ENCODE peak calls at places on chromosomes 13 and 19, in six cellular contexts. N, X, H, K, Q and A are unnamed samples. For H3K27me3, the result is how much of the 10 kb centered on the place peaks cover.

GRCh38 chr13:35797946-35798345 is 321.5 kb upstream of the MAB21L1 start:
- DNase-seq in N (no peak), X (no peak), H (peak), K (no peak), Q (no peak), A (no peak)

GRCh38 chr19:31718898-31719297 is 369.7 kb upstream of the TSHZ3 start:
- DNase-seq in N (no peak), X (no peak), H (peak), K (no peak), Q (no peak), A (no peak)

GRCh38 chr19:17468302-17469091 is 1.8 kb upstream of the SLC27A1 start:
- DNase-seq in N (no peak), X (no peak), H (peak), K (peak), Q (peak), A (no peak)

GRCh38 chr19:39342647-39343305 is 555 bp downstream of the SAMD4B start:
- DNase-seq in N (no peak), X (no peak), H (no peak), K (peak), Q (no peak), A (no peak)

GRCh38 chr19:16273005-16273404 is 51.6 kb upstream of the KLF2 start:
- DNase-seq in N (no peak), X (no peak), H (peak), K (no peak), Q (no peak), A (no peak)

GRCh38 chr13:40306817-40307216 is 359.6 kb downstream of the FOXO1 start:
- DNase-seq in N (no peak), X (no peak), H (no peak), K (peak), Q (no peak), A (no peak)

GRCh38 chr13:30091691-30092090 is 215.7 kb downstream of the KATNAL1 start:
- DNase-seq in N (no peak), X (no peak), H (no peak), K (no peak), Q (no peak), A (no peak)

GRCh38 chr19:35779033-35779432 is 3.7 kb downstream of the ARHGAP33 start:
- DNase-seq in N (no peak), X (no peak), H (no peak), K (no peak), Q (no peak), A (no peak)

GRCh38 chr19:17470204-17470841 is at the start of gene SLC27A1:
- DNase-seq in N (peak), X (peak), H (peak), K (peak), Q (peak), A (peak)

GRCh38 chr13:60066206-60066605 is 97.5 kb downstream of the DIAPH3 start:
- DNase-seq in N (no peak), X (no peak), H (no peak), K (no peak), Q (no peak), A (no peak)

GRCh38 chr13:28094311-28094710 is 6.1 kb downstream of the FLT3 start:
- DNase-seq in N (no peak), X (no peak), H (no peak), K (no peak), Q (no peak), A (no peak)

GRCh38 chr19:46040952-46041500 is at the start of gene IGFL4:
- DNase-seq in N (no peak), X (no peak), H (peak), K (no peak), Q (no peak), A (no peak)

GRCh38 chr19:7534531-7534980 is 961 bp upstream of the PNPLA6 start:
- DNase-seq in N (peak), X (peak), H (peak), K (peak), Q (no peak), A (no peak)

GRCh38 chr19:46386151-46386550 is 27.2 kb downstream of the CCDC8 start:
- DNase-seq in N (no peak), X (no peak), H (no peak), K (no peak), Q (peak), A (no peak)

GRCh38 chr19:56919308-56919995 is 78.9 kb upstream of the PEG3 start:
- DNase-seq in N (no peak), X (no peak), H (no peak), K (no peak), Q (no peak), A (no peak)

GRCh38 chr13:73981595-73981994 is 152.6 kb downstream of the KLF12 start:
- DNase-seq in N (peak), X (no peak), H (peak), K (peak), Q (no peak), A (no peak)

GRCh38 chr13:42885325-42885724 is 103.9 kb downstream of the FAM216B start:
- DNase-seq in N (no peak), X (no peak), H (no peak), K (no peak), Q (no peak), A (no peak)

GRCh38 chr19:29528350-29528945 is 2.7 kb downstream of the VSTM2B start:
- DNase-seq in N (peak), X (peak), H (peak), K (peak), Q (peak), A (peak)

GRCh38 chr19:29530549-29531457 is 5.0 kb downstream of the VSTM2B start:
- DNase-seq in N (no peak), X (no peak), H (no peak), K (no peak), Q (peak), A (no peak)

GRCh38 chr19:29528946-29529645 is 3.3 kb downstream of the VSTM2B start:
- DNase-seq in N (no peak), X (no peak), H (no peak), K (peak), Q (peak), A (no peak)

GRCh38 chr19:29531458-29532025 is 5.7 kb downstream of the VSTM2B start:
- DNase-seq in N (no peak), X (no peak), H (no peak), K (no peak), Q (peak), A (no peak)

GRCh38 chr19:29529646-29530548 is 4.1 kb downstream of the VSTM2B start:
- DNase-seq in N (no peak), X (no peak), H (no peak), K (peak), Q (peak), A (no peak)
- H3K27me3 ChIP-seq in N (half or more), X (under half), H (under half), K (under half), Q (half or more), A (half or more)

DNA sequence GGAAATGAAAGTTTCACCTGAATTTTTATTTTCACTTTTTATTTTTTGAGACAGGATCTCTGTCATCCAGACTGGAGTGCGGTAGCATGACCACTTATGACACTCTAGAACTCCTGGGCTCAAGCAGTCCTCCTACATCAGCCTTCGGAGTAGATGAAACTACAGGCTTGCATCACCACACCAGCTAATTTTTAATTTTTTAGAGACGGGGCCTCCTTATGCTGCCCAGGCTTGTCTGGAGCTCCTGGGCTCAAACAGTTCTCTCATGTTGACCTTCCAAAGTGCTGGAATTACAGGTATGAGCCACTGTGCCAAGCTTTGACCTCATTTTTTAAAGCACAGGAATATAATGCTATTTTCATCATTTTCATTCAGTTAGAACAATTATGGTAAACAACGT is 297.0 kb upstream of the KLHL1 start:
- DNase-seq in N (no peak), X (no peak), H (no peak), K (no peak), Q (no peak), A (no peak)
- H3K27me3 ChIP-seq in N (under half), X (under half), H (under half), K (under half), Q (under half), A (under half)

GRCh38 chr13:111966969-111967368 is 100.0 kb upstream of the SOX1 start:
- DNase-seq in N (no peak), X (no peak), H (no peak), K (no peak), Q (no peak), A (no peak)
- H3K27me3 ChIP-seq in N (under half), X (under half), H (under half), K (under half), Q (under half), A (under half)

DNA sequence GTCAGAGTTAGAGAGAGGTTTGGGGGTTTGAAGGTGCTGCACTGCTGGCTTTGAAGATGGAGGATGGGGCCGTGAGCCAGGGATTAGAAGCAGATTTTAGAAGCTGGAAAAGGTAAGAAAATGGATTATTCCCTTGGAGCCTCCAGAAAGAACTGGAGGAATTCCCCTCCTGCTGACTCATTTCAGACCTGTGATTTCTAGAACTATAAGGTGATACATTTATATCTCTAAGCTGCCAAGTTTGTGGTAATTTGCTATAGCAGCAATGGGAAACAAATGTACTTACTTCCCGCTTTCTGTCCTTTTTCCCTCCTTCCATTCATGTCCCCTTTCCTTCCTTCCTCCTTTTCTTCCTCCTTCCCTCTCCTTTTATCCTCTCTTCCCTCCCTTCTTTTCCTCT is 78.5 kb upstream of the PCDH8 start:
- DNase-seq in N (no peak), X (no peak), H (no peak), K (no peak), Q (no peak), A (no peak)
- H3K27me3 ChIP-seq in N (under half), X (under half), H (under half), K (under half), Q (under half), A (under half)